ENCODE peak calls at places on chromosomes 3 and 15, in five cellular contexts. F, Y, T, K and R are unnamed samples.

GRCh38 chr15:48645558-48646330 is at the start of gene FBN1:
- DNase-seq in F (no peak), Y (peak), T (peak), K (peak), R (peak)

GRCh38 chr3:190378240-190378891 is 9.6 kb upstream of the CLDN16 start:
- DNase-seq in F (peak), Y (peak), T (no peak), K (no peak), R (peak)

GRCh38 chr15:42348083-42348482 is 11.2 kb upstream of the CAPN3 start:
- DNase-seq in F (no peak), Y (no peak), T (no peak), K (no peak), R (peak)

GRCh38 chr15:62482715-62483429 is 317.8 kb upstream of the C2CD4B start:
- DNase-seq in F (no peak), Y (no peak), T (no peak), K (no peak), R (no peak)

GRCh38 chr3:111831840-111832239 is 27.2 kb upstream of the PHLDB2 start:
- DNase-seq in F (no peak), Y (peak), T (no peak), K (no peak), R (no peak)

GRCh38 chr3:195261925-195262324 is 9.0 kb downstream of the XXYLT1 start:
- DNase-seq in F (no peak), Y (no peak), T (no peak), K (no peak), R (no peak)

GRCh38 chr3:195154793-195155535 is 116.0 kb downstream of the XXYLT1 start:
- DNase-seq in F (peak), Y (peak), T (peak), K (peak), R (peak)

GRCh38 chr3:30700702-30701321 is 94.4 kb downstream of the TGFBR2 start:
- DNase-seq in F (no peak), Y (no peak), T (no peak), K (no peak), R (no peak)

GRCh38 chr3:100100454-100100853 is 13.8 kb downstream of the FILIP1L start:
- DNase-seq in F (no peak), Y (no peak), T (no peak), K (no peak), R (no peak)

GRCh38 chr3:193605876-193606275 is 12.9 kb downstream of the OPA1 start:
- DNase-seq in F (peak), Y (peak), T (peak), K (no peak), R (peak)

GRCh38 chr3:141625506-141625905 is 112.6 kb upstream of the RNF7 start:
- DNase-seq in F (no peak), Y (no peak), T (no peak), K (no peak), R (no peak)

GRCh38 chr15:37765809-37766208 is 168.6 kb upstream of the TMCO5A start:
- DNase-seq in F (no peak), Y (no peak), T (no peak), K (no peak), R (no peak)

GRCh38 chr15:63490345-63491034 is 13.9 kb upstream of the USP3 start:
- DNase-seq in F (no peak), Y (no peak), T (no peak), K (no peak), R (no peak)

GRCh38 chr3:60610441-60611112 is 640.7 kb downstream of the FHIT start:
- DNase-seq in F (no peak), Y (peak), T (peak), K (peak), R (peak)

GRCh38 chr15:100781961-100782525 is 97.6 kb upstream of the ALDH1A3 start:
- DNase-seq in F (peak), Y (no peak), T (no peak), K (no peak), R (no peak)

GRCh38 chr15:64068133-64068532 is 21.8 kb upstream of the DAPK2 start:
- DNase-seq in F (no peak), Y (no peak), T (no peak), K (no peak), R (no peak)

GRCh38 chr15:33279613-33280205 is 31.1 kb upstream of the RYR3 start:
- DNase-seq in F (no peak), Y (no peak), T (no peak), K (no peak), R (no peak)

GRCh38 chr3:85790445-85791030 is 831.7 kb downstream of the CADM2 start:
- DNase-seq in F (no peak), Y (no peak), T (no peak), K (no peak), R (no peak)

DNA sequence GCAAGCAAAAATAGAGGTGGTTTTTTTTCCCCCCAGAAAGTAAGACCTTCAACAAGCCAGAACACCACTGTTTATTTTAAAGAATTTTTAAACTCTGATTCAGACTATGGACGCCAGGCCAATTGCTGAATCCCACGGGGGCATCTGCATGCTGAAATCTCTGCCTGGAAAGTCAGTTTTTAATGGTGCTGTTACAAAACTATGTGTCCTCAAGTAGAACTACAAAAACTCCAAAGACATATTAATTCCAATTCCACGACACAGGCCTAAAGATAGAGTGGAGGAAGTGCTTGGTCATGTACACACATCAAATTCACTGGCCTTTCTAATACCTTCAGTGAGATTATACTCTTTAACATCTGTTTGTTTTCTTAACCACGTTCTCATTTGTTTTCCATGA is 490.5 kb upstream of the NR2F2 start:
- DNase-seq in F (no peak), Y (peak), T (peak), K (no peak), R (peak)
- TF ChIP-seq CTCF in F (no peak), Y (no peak), T (no peak), K (no peak), R (no peak)

DNA sequence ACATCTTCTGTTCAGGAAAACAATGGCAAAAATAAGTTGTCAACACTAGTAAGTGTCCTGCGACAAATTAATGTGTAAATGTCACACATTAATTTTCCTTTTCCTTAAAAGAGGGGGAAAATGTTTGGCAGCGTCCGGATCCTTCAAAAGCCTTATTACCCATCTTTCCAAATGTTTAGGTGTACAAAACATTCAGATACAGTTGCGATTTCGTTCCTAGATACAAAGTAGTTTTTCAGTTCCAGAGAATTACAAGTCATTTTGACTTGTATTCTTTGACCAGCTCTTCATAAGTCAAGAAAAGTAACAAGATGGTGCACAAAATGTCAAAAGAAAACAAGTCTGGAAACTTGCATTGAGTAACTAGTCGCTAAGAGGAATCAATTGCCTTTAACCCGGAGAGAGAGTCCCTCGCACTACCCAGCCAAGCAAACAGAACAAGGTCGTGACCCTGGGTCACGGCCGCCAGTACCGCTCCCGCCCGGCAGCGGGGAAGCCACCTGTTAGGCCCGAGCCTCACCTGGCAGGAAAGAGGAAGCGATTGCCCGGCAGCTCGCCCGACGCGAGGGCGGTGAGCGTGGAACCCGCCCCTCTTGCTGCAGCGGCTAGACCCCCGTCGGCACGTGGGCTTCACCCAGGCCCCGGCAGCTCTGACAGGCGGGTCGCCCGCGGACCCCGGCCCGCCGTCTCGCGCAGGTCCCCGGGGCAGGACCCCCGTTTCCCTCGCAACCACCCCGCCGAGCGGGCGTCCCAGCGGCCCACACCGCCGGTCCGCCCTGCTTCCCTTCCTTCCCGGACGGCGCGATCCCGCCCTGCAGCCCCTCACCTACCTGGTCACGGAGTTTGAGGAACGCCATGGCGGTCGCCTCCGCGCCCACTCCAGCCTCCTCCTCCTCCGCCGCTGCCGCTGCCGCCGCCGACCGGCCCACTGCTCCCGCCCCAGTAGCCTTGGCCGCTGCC is 61.0 kb upstream of the ANKRD28 start:
- DNase-seq in F (peak), Y (no peak), T (peak), K (peak), R (no peak)
- TF ChIP-seq CTCF in F (peak), Y (no peak), T (no peak), K (no peak), R (no peak)

GRCh38 chr3:59306436-59306835 is 256.6 kb upstream of the CFAP20DC start:
- DNase-seq in F (no peak), Y (no peak), T (no peak), K (no peak), R (no peak)

GRCh38 chr3:59308001-59308400 is 258.2 kb upstream of the CFAP20DC start:
- DNase-seq in F (no peak), Y (no peak), T (no peak), K (no peak), R (no peak)

GRCh38 chr3:59313365-59313764 is 263.5 kb upstream of the CFAP20DC start:
- DNase-seq in F (peak), Y (no peak), T (peak), K (peak), R (no peak)

GRCh38 chr3:59310736-59311135 is 260.9 kb upstream of the CFAP20DC start:
- DNase-seq in F (no peak), Y (no peak), T (no peak), K (no peak), R (no peak)

GRCh38 chr3:59308684-59309083 is 258.9 kb upstream of the CFAP20DC start:
- DNase-seq in F (no peak), Y (no peak), T (no peak), K (no peak), R (no peak)
- TF ChIP-seq CTCF in F (no peak), Y (no peak), T (no peak), K (no peak), R (no peak)

DNA sequence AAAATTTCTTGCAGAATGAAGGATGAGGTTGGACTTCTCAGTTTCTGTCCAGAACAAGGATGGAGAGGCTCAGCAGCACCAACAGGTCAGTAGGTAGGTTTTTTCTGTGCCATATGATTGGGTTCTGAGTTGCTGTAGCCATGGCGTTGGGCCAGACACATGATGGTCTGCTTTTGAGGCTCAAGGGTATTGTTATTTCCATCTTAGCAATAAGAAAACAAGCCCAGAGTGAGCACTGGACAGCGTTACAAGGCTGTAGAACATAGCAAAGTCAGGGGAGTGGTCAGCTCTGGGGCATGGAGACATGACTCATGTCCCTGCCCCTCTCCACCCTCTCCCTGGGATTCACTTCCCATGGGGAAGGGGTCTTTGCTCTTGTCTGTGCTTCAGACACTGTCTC is 137.6 kb upstream of the TOPAZ1 start:
- DNase-seq in F (no peak), Y (no peak), T (no peak), K (no peak), R (no peak)
- TF ChIP-seq CTCF in F (no peak), Y (no peak), T (no peak), K (no peak), R (no peak)